ENCODE peak calls at places on chromosomes 4 and X, in four cellular contexts. One of them, this sample, is unnamed.

GRCh38 chrX:47502591-47503222 is 19.7 kb upstream of the ZNF41 start:
- DNase-seq in AG08395: peak
- DNase-seq in NCI-H446 treated with DMSO at 0.1 percent for 48 hours: no peak
- DNase-seq in activated CD8-positive, alpha-beta memory T cell treated with anti-CD3 and anti-CD28 coated beads for 48 hours: no peak
- DNase-seq in this sample: no peak

GRCh38 chr4:16659694-16660093 is 238.8 kb downstream of the LDB2 start:
- DNase-seq in AG08395: no peak
- DNase-seq in NCI-H446 treated with DMSO at 0.1 percent for 48 hours: no peak
- DNase-seq in activated CD8-positive, alpha-beta memory T cell treated with anti-CD3 and anti-CD28 coated beads for 48 hours: no peak
- DNase-seq in this sample: no peak

GRCh38 chrX:27966492-27966891 is 14.8 kb downstream of the DCAF8L1 start:
- DNase-seq in AG08395: no peak
- DNase-seq in NCI-H446 treated with DMSO at 0.1 percent for 48 hours: no peak
- DNase-seq in activated CD8-positive, alpha-beta memory T cell treated with anti-CD3 and anti-CD28 coated beads for 48 hours: no peak
- DNase-seq in this sample: no peak

GRCh38 chr4:3773552-3774001 is 7.4 kb downstream of the ADRA2C start:
- DNase-seq in AG08395: no peak
- DNase-seq in NCI-H446 treated with DMSO at 0.1 percent for 48 hours: no peak
- DNase-seq in activated CD8-positive, alpha-beta memory T cell treated with anti-CD3 and anti-CD28 coated beads for 48 hours: no peak
- DNase-seq in this sample: peak

GRCh38 chrX:69616520-69617203 is 749 bp downstream of the EDA start:
- DNase-seq in AG08395: no peak
- DNase-seq in NCI-H446 treated with DMSO at 0.1 percent for 48 hours: peak
- DNase-seq in activated CD8-positive, alpha-beta memory T cell treated with anti-CD3 and anti-CD28 coated beads for 48 hours: no peak
- DNase-seq in this sample: no peak

GRCh38 chr4:24042094-24042493 is 152.2 kb upstream of the PPARGC1A start:
- DNase-seq in AG08395: peak
- DNase-seq in NCI-H446 treated with DMSO at 0.1 percent for 48 hours: no peak
- DNase-seq in activated CD8-positive, alpha-beta memory T cell treated with anti-CD3 and anti-CD28 coated beads for 48 hours: no peak
- DNase-seq in this sample: no peak

GRCh38 chrX:45191383-45191782 is 9.3 kb downstream of the DIPK2B start:
- DNase-seq in AG08395: no peak
- DNase-seq in NCI-H446 treated with DMSO at 0.1 percent for 48 hours: no peak
- DNase-seq in activated CD8-positive, alpha-beta memory T cell treated with anti-CD3 and anti-CD28 coated beads for 48 hours: no peak
- DNase-seq in this sample: no peak

GRCh38 chrX:40155617-40156471 is 58.1 kb upstream of the BCOR start:
- DNase-seq in AG08395: no peak
- DNase-seq in NCI-H446 treated with DMSO at 0.1 percent for 48 hours: no peak
- DNase-seq in activated CD8-positive, alpha-beta memory T cell treated with anti-CD3 and anti-CD28 coated beads for 48 hours: no peak
- DNase-seq in this sample: no peak

GRCh38 chr4:63618883-63619573 is 790.2 kb downstream of the TECRL start:
- DNase-seq in AG08395: no peak
- DNase-seq in NCI-H446 treated with DMSO at 0.1 percent for 48 hours: peak
- DNase-seq in activated CD8-positive, alpha-beta memory T cell treated with anti-CD3 and anti-CD28 coated beads for 48 hours: no peak
- DNase-seq in this sample: no peak

GRCh38 chr4:8701101-8702019 is 108.8 kb downstream of the CPZ start:
- DNase-seq in AG08395: no peak
- DNase-seq in NCI-H446 treated with DMSO at 0.1 percent for 48 hours: no peak
- DNase-seq in activated CD8-positive, alpha-beta memory T cell treated with anti-CD3 and anti-CD28 coated beads for 48 hours: no peak
- DNase-seq in this sample: no peak

GRCh38 chrX:44439242-44439641 is 95.8 kb upstream of the EFHC2 start:
- DNase-seq in AG08395: no peak
- DNase-seq in NCI-H446 treated with DMSO at 0.1 percent for 48 hours: no peak
- DNase-seq in activated CD8-positive, alpha-beta memory T cell treated with anti-CD3 and anti-CD28 coated beads for 48 hours: no peak
- DNase-seq in this sample: no peak

GRCh38 chr4:77676842-77677241 is 71.2 kb downstream of the CXCL13 start:
- DNase-seq in AG08395: no peak
- DNase-seq in NCI-H446 treated with DMSO at 0.1 percent for 48 hours: no peak
- DNase-seq in activated CD8-positive, alpha-beta memory T cell treated with anti-CD3 and anti-CD28 coated beads for 48 hours: no peak
- DNase-seq in this sample: no peak

GRCh38 chrX:68018248-68019203 is 414.8 kb downstream of the OPHN1 start:
- DNase-seq in AG08395: peak
- DNase-seq in NCI-H446 treated with DMSO at 0.1 percent for 48 hours: no peak
- DNase-seq in activated CD8-positive, alpha-beta memory T cell treated with anti-CD3 and anti-CD28 coated beads for 48 hours: no peak
- DNase-seq in this sample: no peak

GRCh38 chrX:80747832-80748231 is 61.8 kb downstream of the BRWD3 start:
- DNase-seq in AG08395: no peak
- DNase-seq in NCI-H446 treated with DMSO at 0.1 percent for 48 hours: no peak
- DNase-seq in activated CD8-positive, alpha-beta memory T cell treated with anti-CD3 and anti-CD28 coated beads for 48 hours: no peak
- DNase-seq in this sample: no peak

GRCh38 chrX:23118890-23119527 is 119.2 kb downstream of the DDX53 start:
- DNase-seq in AG08395: no peak
- DNase-seq in NCI-H446 treated with DMSO at 0.1 percent for 48 hours: no peak
- DNase-seq in activated CD8-positive, alpha-beta memory T cell treated with anti-CD3 and anti-CD28 coated beads for 48 hours: no peak
- DNase-seq in this sample: no peak

GRCh38 chrX:42149281-42149680 is 225.9 kb upstream of the CASK start:
- DNase-seq in AG08395: no peak
- DNase-seq in NCI-H446 treated with DMSO at 0.1 percent for 48 hours: no peak
- DNase-seq in activated CD8-positive, alpha-beta memory T cell treated with anti-CD3 and anti-CD28 coated beads for 48 hours: no peak
- DNase-seq in this sample: no peak

GRCh38 chr4:105348719-105349118 is 125.1 kb downstream of the PPA2 start:
- DNase-seq in AG08395: no peak
- DNase-seq in NCI-H446 treated with DMSO at 0.1 percent for 48 hours: no peak
- DNase-seq in activated CD8-positive, alpha-beta memory T cell treated with anti-CD3 and anti-CD28 coated beads for 48 hours: no peak
- DNase-seq in this sample: no peak